ENCODE peak calls at places on chromosomes 5 and 9, in ten cellular contexts. E is PC-9, L is K562, K is neural progenitor cell, G is GM12878, V is OCI-LY7, B is HepG2, Q is IMR-90, C is mesendoderm, O is HCT116. S is an unnamed sample.
A peak's percentile ranks its signal among the peaks of the same experiment; 100 is the strongest.

GRCh38 chr5:133510634-133511262 is 101.6 kb downstream of the FSTL4 start:
- DNase-seq in E (no peak), L (peak; percentile 88), K (no peak), G (no peak), V (no peak), B (no peak), Q (no peak), C (no peak), O (no peak), S (no peak)

GRCh38 chr9:114317665-114318357 is 5.1 kb upstream of the ORM1 start:
- DNase-seq in E (no peak), L (no peak), K (no peak), G (no peak), V (peak; percentile 36), B (no peak), Q (peak; percentile 85), C (no peak), O (no peak), S (no peak)

GRCh38 chr5:50435131-50435530 is 6.0 kb downstream of the EMB start:
- DNase-seq in E (no peak), L (no peak), K (no peak), G (no peak), V (no peak), B (no peak), Q (no peak), C (no peak), O (no peak), S (no peak)

GRCh38 chr9:81634437-81634836 is 54.9 kb downstream of the TLE1 start:
- DNase-seq in E (no peak), L (no peak), K (no peak), G (no peak), V (no peak), B (peak; percentile 31), Q (no peak), C (no peak), O (no peak), S (no peak)

GRCh38 chr9:108831496-108832178 is 24.1 kb downstream of the ACTL7B start:
- DNase-seq in E (peak; percentile 43), L (no peak), K (no peak), G (no peak), V (no peak), B (no peak), Q (no peak), C (no peak), O (no peak), S (no peak)

GRCh38 chr5:132821791-132822190 is 8.7 kb downstream of the SHROOM1 start:
- DNase-seq in E (no peak), L (no peak), K (no peak), G (no peak), V (no peak), B (peak; percentile 69), Q (peak; percentile 87), C (no peak), O (no peak), S (peak; percentile 94)

GRCh38 chr9:87725900-87726709 is at the start of gene CTSL:
- DNase-seq in E (peak; percentile 75), L (peak; percentile 87), K (peak; percentile 90), G (no peak), V (no peak), B (peak; percentile 76), Q (peak; percentile 76), C (peak; percentile 93), O (peak; percentile 59), S (peak; percentile 95)

GRCh38 chr5:175557778-175558177 is 79.4 kb downstream of the SFXN1 start:
- DNase-seq in E (no peak), L (no peak), K (no peak), G (no peak), V (no peak), B (no peak), Q (no peak), C (no peak), O (no peak), S (no peak)

GRCh38 chr9:80498165-80498564 is 926.4 kb downstream of the TLE4 start:
- DNase-seq in E (no peak), L (no peak), K (no peak), G (no peak), V (no peak), B (no peak), Q (no peak), C (no peak), O (no peak), S (no peak)

GRCh38 chr9:80504525-80505235 is 932.9 kb downstream of the TLE4 start:
- DNase-seq in E (no peak), L (no peak), K (no peak), G (no peak), V (no peak), B (no peak), Q (peak; percentile 47), C (no peak), O (no peak), S (no peak)

GRCh38 chr9:80503692-80504400 is 932.1 kb downstream of the TLE4 start:
- DNase-seq in E (no peak), L (no peak), K (peak; percentile 35), G (no peak), V (no peak), B (no peak), Q (peak; percentile 6), C (no peak), O (no peak), S (no peak)

GRCh38 chr9:80500300-80500699 is 928.5 kb downstream of the TLE4 start:
- DNase-seq in E (no peak), L (no peak), K (no peak), G (no peak), V (no peak), B (no peak), Q (no peak), C (peak; percentile 22), O (no peak), S (no peak)

GRCh38 chr9:80501635-80502034 is 929.9 kb downstream of the TLE4 start:
- DNase-seq in E (no peak), L (no peak), K (no peak), G (no peak), V (no peak), B (no peak), Q (peak; percentile 67), C (no peak), O (no peak), S (no peak)
- H3K4me2 ChIP-seq in E (no peak overlapping the region), L (no peak overlapping the region), K (no peak overlapping the region), G (no peak overlapping the region), V (no peak overlapping the region), B (no peak overlapping the region), Q (no peak overlapping the region), C (no peak overlapping the region), O (no peak overlapping the region), S (no peak overlapping the region)

DNA sequence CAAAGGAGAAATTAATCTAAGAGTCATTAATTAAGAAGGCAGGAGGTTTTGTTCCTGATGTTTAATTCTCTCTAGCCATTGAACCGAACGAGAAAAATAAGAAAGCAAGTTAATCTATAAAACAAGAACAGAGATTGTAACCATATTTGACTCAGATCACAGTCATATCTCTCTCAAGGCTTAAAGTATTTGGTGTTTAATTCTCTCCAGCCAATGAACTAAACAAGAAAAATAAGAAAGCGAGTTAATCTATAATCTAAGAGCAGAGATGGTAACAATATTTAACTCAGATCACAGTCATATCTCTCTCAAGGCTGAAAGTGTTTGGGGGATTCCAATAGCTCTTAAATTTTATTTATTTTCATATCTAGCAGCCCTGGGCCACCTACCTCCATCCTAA is 74.4 kb upstream of the SHISAL2B start:
- DNase-seq in E (no peak), L (no peak), K (no peak), G (peak; percentile 19), V (no peak), B (no peak), Q (no peak), C (no peak), O (no peak), S (no peak)
- H3K27ac ChIP-seq in E (no peak overlapping the region), L (no peak overlapping the region), K (no peak overlapping the region), G (no peak overlapping the region), V (no peak overlapping the region), B (no peak overlapping the region), Q (no peak overlapping the region), C (no peak overlapping the region), O (no peak overlapping the region), S (no peak overlapping the region)

GRCh38 chr9:105468875-105469274 is 21.0 kb downstream of the FSD1L start:
- DNase-seq in E (no peak), L (no peak), K (no peak), G (no peak), V (no peak), B (no peak), Q (no peak), C (no peak), O (no peak), S (no peak)

GRCh38 chr9:105466898-105467455 is 19.1 kb downstream of the FSD1L start:
- DNase-seq in E (no peak), L (no peak), K (no peak), G (no peak), V (no peak), B (no peak), Q (peak; percentile 89), C (no peak), O (no peak), S (no peak)
- H3K36me3 ChIP-seq in E (peaks cover 4% of the 10 kb centered on the region), L (peaks cover 20% of the 10 kb centered on the region), K (peaks cover 33% of the 10 kb centered on the region), G (no peaks in the 10 kb centered on the region), V (peaks cover 43% of the 10 kb centered on the region), B (peaks cover 48% of the 10 kb centered on the region), Q (peaks cover 10% of the 10 kb centered on the region), C (no peaks in the 10 kb centered on the region), O (peaks cover 4% of the 10 kb centered on the region), S (peaks cover 27% of the 10 kb centered on the region)

GRCh38 chr9:98811051-98811650 is 3.7 kb downstream of the GALNT12 start:
- DNase-seq in E (peak; percentile 91), L (no peak), K (no peak), G (no peak), V (no peak), B (no peak), Q (peak; percentile 96), C (no peak), O (no peak), S (peak; percentile 96)

GRCh38 chr9:98808879-98809278 is 1.4 kb downstream of the GALNT12 start:
- DNase-seq in E (no peak), L (no peak), K (no peak), G (no peak), V (no peak), B (no peak), Q (no peak), C (no peak), O (no peak), S (no peak)

GRCh38 chr9:98809311-98810105 is 2.0 kb downstream of the GALNT12 start:
- DNase-seq in E (no peak), L (peak; percentile 71), K (peak; percentile 74), G (no peak), V (no peak), B (no peak), Q (no peak), C (peak; percentile 89), O (no peak), S (no peak)

GRCh38 chr9:98808411-98808815 is 943 bp downstream of the GALNT12 start:
- DNase-seq in E (peak; percentile 80), L (peak; percentile 75), K (no peak), G (no peak), V (no peak), B (no peak), Q (no peak), C (no peak), O (no peak), S (no peak)

DNA sequence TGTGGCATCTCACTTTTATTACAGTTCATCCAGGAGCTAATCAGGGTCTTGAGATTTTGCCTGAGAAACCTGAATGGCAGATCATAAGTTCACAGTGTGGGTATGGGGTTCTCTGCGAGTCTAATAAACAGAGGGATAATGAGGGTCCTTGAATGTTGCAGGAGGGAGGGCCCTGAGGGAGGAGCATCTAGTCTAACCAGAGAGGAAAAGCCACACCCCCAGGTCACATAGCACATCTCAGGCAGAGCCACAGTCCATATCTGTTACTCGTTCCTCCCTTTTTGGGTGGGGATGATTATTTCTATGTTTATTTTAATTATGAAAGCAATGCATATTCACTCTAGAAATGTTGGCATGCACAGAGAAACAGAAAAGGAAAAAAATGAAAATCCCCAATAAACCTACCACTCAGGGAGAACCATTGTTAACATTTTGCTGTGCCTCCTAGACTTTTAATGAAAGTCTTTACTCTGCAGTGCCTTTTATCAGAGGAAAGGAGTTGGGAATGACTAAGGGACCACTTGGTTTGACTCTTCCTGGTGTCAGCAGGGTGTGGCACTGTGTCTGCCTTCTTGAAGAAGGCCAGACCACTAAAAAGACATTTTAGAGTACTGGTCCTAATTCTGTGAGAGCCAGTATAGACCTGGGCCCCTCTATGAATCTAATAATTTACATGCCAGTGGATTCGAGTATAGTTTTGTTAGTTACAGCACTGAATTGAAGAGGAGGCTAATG is 2.8 kb downstream of the GALNT12 start:
- DNase-seq in E (no peak), L (peak; percentile 74), K (peak; percentile 45), G (no peak), V (no peak), B (no peak), Q (no peak), C (no peak), O (no peak), S (no peak)
- H3K4me2 ChIP-seq in E (peak overlapping the region; percentile 94), L (peak overlapping the region; percentile 81), K (peak overlapping the region; percentile 69), G (no peak overlapping the region), V (no peak overlapping the region), B (no peak overlapping the region), Q (peak overlapping the region; percentile 27), C (no peak overlapping the region), O (peak overlapping the region; percentile 97), S (no peak overlapping the region)

S was measured in osteoblast.